ENCODE peak calls at places on chromosomes 12 and 14, in seven cellular contexts. A is K562; K is heart right ventricle; E is foreskin fibroblast; L is adrenal gland; F is CD4-positive, alpha-beta T cell; P is AG09319. M is an unnamed sample.

GRCh38 chr14:55270832-55271571 is at the start of gene FBXO34:
- DNase-seq in P (peak), L (peak), A (peak), F (peak), E (peak), K (peak), M (peak)

GRCh38 chr12:84822541-84822940 is 90.1 kb downstream of the SLC6A15 start:
- DNase-seq in K (no peak), F (no peak), P (no peak), E (peak), L (no peak), A (no peak), M (no peak)

GRCh38 chr12:1174659-1175058 is 183.6 kb downstream of the ERC1 start:
- DNase-seq in F (no peak), E (no peak), L (no peak), K (no peak), A (no peak), P (no peak), M (no peak)

GRCh38 chr14:101840649-101841365 is 79.3 kb downstream of the PPP2R5C start:
- DNase-seq in K (no peak), L (no peak), F (no peak), P (no peak), E (no peak), A (no peak), M (no peak)

GRCh38 chr12:116157845-116158267 is 119.6 kb downstream of the MED13L start:
- DNase-seq in E (no peak), A (no peak), F (no peak), P (no peak), K (no peak), L (no peak), M (no peak)

GRCh38 chr12:94955193-94955592 is 48.3 kb downstream of the NDUFA12 start:
- DNase-seq in K (no peak), L (peak), F (no peak), P (no peak), A (no peak), E (no peak), M (no peak)

GRCh38 chr12:41101821-41102220 is 86.3 kb upstream of the PDZRN4 start:
- DNase-seq in L (no peak), K (no peak), F (no peak), A (no peak), E (no peak), P (no peak), M (no peak)

GRCh38 chr12:46557539-46558373 is 185.2 kb upstream of the SLC38A2 start:
- DNase-seq in E (peak), A (no peak), P (peak), L (no peak), F (no peak), K (no peak), M (no peak)

GRCh38 chr12:41944241-41944640 is 200.4 kb downstream of the GXYLT1 start:
- DNase-seq in K (no peak), E (no peak), L (no peak), F (no peak), P (no peak), A (no peak), M (no peak)

GRCh38 chr14:24806061-24806678 is 172.2 kb upstream of the GZMB start:
- DNase-seq in E (peak), L (peak), P (no peak), A (peak), K (peak), F (no peak), M (peak)
- TF ChIP-seq CTCF in E (peak), L (peak), P (peak), A (peak), K (peak), F (no peak), M (peak)

DNA sequence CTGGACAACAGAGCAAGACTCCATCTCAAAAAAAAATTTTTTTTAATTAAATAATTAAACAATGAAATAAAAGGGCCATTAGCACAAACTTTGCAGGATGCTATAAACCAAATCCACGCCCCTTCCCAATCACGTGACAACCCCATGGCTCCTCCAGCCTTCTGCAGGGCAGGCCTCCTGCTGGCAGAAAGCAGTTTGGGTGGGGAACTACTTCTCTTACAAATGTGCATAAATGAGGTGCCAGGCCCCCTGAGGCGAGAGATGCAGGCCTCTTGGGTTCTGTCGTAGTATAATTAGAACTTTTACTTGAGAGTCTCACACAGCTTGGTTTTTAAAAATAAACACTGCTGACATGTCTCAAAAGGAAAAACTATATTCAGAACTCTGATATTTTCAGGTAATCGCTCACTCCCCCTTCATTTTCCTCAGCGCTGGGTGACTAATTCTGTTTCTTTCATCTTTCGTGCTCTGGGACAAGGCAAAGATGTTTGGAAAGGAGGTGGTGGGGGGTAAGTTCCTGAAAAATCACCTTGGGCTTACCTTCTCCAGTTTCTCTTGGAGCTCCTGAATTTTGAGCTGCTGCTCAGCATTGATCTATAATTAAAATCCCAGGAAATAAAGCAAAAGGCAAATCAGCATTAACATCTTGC is 101.7 kb downstream of the CIT start:
- DNase-seq in P (no peak), L (no peak), E (no peak), K (no peak), F (no peak), A (no peak), M (no peak)
- TF ChIP-seq CTCF in P (no peak), L (no peak), E (no peak), K (no peak), F (no peak), A (no peak), M (no peak)

GRCh38 chr12:52005903-52006703 is 643 bp upstream of the TAMALIN start:
- DNase-seq in A (no peak), K (peak), P (no peak), L (peak), E (no peak), F (no peak), M (no peak)

GRCh38 chr12:52006726-52007157 is at the start of gene TAMALIN:
- DNase-seq in K (peak), E (peak), P (no peak), A (peak), L (peak), F (peak), M (peak)

GRCh38 chr12:52007158-52007921 is 594 bp downstream of the TAMALIN start:
- DNase-seq in A (no peak), E (no peak), L (no peak), F (peak), P (no peak), K (peak), M (no peak)

GRCh38 chr12:52009081-52009751 is 2.5 kb downstream of the TAMALIN start:
- DNase-seq in F (no peak), K (no peak), A (no peak), P (no peak), E (no peak), L (no peak), M (no peak)

DNA sequence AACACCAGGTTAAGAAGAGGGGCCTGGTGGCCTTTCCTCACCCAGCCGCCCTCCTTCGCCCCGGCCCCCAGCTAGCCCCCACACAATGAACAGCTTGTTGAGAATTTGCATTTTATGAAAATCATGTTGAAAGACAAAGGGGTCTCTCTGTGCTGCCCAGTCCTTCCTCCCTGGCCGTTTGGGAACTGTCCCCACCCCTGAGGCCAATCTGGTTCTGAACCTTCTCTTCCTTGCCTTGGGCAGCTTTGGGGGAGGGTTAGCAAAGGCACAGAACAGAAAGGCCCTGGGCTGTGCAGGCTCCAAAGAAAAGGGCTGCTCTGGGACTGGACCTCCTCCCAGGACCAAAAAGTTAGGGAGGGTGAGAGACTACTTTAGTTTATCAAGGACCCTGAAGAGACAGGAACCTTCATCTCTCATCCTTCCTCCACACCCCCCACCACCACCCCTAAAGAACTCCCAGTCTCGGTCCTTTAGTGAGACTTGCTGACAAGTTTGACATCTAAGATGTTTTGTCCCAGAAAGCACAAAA is 1.3 kb downstream of the TAMALIN start:
- DNase-seq in L (no peak), A (no peak), K (no peak), P (no peak), E (no peak), F (no peak), M (no peak)
- TF ChIP-seq CTCF in L (no peak), A (no peak), K (no peak), P (no peak), E (no peak), F (no peak), M (no peak)

GRCh38 chr12:100953217-100953616 is 158.6 kb downstream of the ANO4 start:
- DNase-seq in L (no peak), A (no peak), E (peak), K (no peak), F (no peak), P (no peak), M (no peak)
- TF ChIP-seq CTCF in L (no peak), A (no peak), E (no peak), K (no peak), F (no peak), P (no peak), M (no peak)

GRCh38 chr12:31813305-31813704 is 84.5 kb upstream of the AMN1 start:
- DNase-seq in L (no peak), P (no peak), E (no peak), K (no peak), A (no peak), F (no peak), M (no peak)
- TF ChIP-seq CTCF in L (no peak), P (no peak), E (peak), K (no peak), A (peak), F (no peak), M (peak)

DNA sequence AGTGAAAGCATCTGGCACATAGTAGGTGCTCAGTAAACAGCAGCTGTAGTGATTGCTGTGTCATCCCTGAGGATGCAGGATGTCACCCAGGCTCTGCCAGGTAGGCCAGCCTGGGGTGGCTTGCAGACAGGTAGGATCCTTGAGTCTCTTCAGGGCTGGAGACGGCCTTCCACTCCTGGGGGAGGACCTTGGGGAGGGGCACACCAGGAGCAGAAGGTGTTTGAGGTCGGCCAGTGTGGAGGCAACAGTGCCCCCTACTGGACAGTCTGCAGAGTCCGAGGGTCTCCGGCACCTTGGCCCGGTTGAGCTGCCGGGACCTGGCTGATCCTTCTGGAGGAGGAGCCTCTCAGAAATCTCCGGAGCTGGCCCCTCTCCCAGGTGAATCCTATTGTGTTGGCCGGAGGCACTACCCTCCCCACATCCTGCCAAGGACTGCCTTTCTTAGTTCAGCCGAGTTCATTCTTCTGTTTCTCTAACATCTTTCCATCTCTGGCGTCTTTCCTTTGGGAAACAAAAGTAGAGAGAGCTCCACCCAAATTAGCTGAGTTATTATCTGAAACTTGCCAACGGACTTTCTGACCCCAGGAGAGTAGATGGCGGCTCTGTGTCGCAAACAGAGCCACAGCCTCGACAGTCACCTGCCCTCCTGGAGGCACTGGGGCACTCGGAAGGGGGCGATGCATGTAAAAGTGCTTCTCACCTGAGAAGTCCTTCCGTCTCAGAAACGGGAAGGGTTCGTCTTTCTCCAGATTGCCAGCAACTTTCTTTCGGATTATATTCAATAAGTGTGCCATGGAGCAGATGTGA is 41.9 kb upstream of the CLMN start:
- DNase-seq in E (no peak), K (peak), A (peak), P (no peak), F (no peak), L (peak), M (no peak)
- TF ChIP-seq CTCF in E (no peak), K (peak), A (peak), P (peak), F (peak), L (peak), M (peak)

DNA sequence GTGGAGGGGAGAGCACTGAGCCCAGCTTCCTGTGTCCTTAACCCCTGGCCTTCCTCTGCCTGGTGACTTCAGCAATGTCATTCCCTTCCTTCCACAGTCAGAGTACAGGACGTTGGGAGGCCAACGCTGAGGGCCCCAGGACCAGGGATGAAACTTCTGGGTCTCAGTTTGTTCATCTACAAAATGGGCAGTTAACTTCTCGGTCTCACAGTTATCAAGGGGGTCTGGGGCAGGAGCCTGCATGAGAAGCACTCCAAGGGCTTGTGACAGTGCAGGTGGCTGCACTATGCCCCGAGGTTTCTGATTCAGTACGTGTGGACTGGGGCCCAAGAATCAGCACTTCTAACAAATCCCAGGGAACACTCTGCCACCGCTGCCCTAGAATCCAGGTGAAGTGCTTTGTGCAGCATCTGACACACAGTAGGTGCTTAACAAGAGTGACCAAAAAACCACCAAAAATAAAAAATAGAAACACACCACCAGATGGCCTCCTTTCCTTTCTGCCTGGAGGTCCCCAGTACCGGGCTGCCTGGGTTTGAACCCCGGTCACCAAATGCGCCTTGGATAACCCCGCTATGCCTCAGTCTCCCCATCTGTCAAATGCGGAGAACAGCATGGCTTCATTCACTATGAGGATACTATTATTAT is 80.4 kb downstream of the RFLNA start:
- DNase-seq in F (no peak), A (no peak), K (no peak), L (no peak), P (no peak), E (no peak), M (no peak)
- TF ChIP-seq CTCF in F (no peak), A (peak), K (peak), L (no peak), P (no peak), E (peak), M (no peak)

GRCh38 chr14:74697976-74698375 is 14.9 kb downstream of the AREL1 start:
- DNase-seq in K (no peak), F (no peak), L (no peak), A (no peak), E (peak), P (no peak), M (no peak)
- TF ChIP-seq CTCF in K (no peak), F (no peak), L (no peak), A (no peak), E (no peak), P (no peak), M (no peak)

DNA sequence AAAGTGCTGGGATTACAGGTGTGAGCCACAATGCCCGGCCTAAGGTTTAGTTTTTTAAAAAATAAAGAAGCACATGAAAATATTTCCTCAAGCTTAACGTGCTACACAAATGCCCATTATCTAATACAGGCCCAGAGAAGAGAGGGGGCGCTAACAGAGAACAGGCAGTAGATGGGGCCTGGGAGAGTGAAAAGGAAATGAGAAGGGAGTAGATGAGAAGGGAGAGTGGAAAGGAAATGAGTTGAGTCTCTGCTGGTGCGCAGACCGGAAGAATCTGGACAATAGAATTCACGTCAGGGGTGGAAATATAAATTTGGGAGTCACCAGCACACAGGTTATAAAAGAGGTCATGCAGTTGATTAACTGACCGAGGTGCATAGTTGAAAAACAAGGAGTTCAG is 10.7 kb downstream of the PXN start:
- DNase-seq in F (no peak), K (no peak), A (no peak), L (no peak), P (no peak), E (no peak), M (no peak)
- TF ChIP-seq CTCF in F (no peak), K (peak), A (peak), L (no peak), P (no peak), E (no peak), M (no peak)

M was measured in progenitor cell of endocrine pancreas.